ENCODE peak calls at places on chromosomes 11 and 22, in eight cellular contexts. J, M, N, I, S, P, K and B are unnamed samples.

GRCh38 chr11:19985106-19985505 is 175.2 kb downstream of the DBX1 start:
- DNase-seq in J (no peak), M (no peak), N (no peak), I (no peak), S (no peak), P (no peak), K (no peak), B (no peak)

GRCh38 chr11:57131080-57131790 is 50.5 kb upstream of the LRRC55 start:
- DNase-seq in J (peak), M (no peak), N (peak), I (peak), S (no peak), P (no peak), K (peak), B (no peak)

GRCh38 chr11:108093128-108093904 is 28.1 kb upstream of the ACAT1 start:
- DNase-seq in J (peak), M (no peak), N (no peak), I (peak), S (no peak), P (no peak), K (no peak), B (no peak)

GRCh38 chr11:132718711-132719641 is 813.3 kb downstream of the OPCML start:
- DNase-seq in J (no peak), M (no peak), N (peak), I (no peak), S (no peak), P (no peak), K (no peak), B (no peak)

GRCh38 chr11:10612217-10612862 is 43.9 kb upstream of the LYVE1 start:
- DNase-seq in J (no peak), M (no peak), N (no peak), I (no peak), S (no peak), P (no peak), K (no peak), B (no peak)

GRCh38 chr11:3170756-3171670 is 5.9 kb upstream of the OSBPL5 start:
- DNase-seq in J (no peak), M (peak), N (no peak), I (no peak), S (no peak), P (no peak), K (no peak), B (no peak)

GRCh38 chr11:12914401-12914912 is 94.7 kb upstream of the RASSF10 start:
- DNase-seq in J (peak), M (peak), N (peak), I (peak), S (peak), P (no peak), K (peak), B (peak)

GRCh38 chr11:33525789-33526188 is 174.8 kb downstream of the C11orf91 start:
- DNase-seq in J (no peak), M (no peak), N (no peak), I (no peak), S (no peak), P (no peak), K (no peak), B (no peak)

GRCh38 chr11:36469881-36470802 is 39.9 kb downstream of the TRAF6 start:
- DNase-seq in J (no peak), M (no peak), N (no peak), I (no peak), S (no peak), P (no peak), K (no peak), B (no peak)

GRCh38 chr11:78798567-78799170 is 224.0 kb upstream of the NARS2 start:
- DNase-seq in J (peak), M (peak), N (peak), I (peak), S (peak), P (peak), K (peak), B (peak)

GRCh38 chr22:29306830-29307657 is 594 bp downstream of the GAS2L1 start:
- DNase-seq in J (peak), M (peak), N (peak), I (peak), S (peak), P (peak), K (peak), B (peak)

GRCh38 chr22:29308148-29308790 is 1.8 kb downstream of the GAS2L1 start:
- DNase-seq in J (no peak), M (no peak), N (no peak), I (peak), S (peak), P (no peak), K (peak), B (no peak)

GRCh38 chr22:29305836-29306174 is 645 bp upstream of the GAS2L1 start:
- DNase-seq in J (no peak), M (no peak), N (no peak), I (no peak), S (no peak), P (no peak), K (no peak), B (no peak)

GRCh38 chr22:29307658-29308147 is 1.3 kb downstream of the GAS2L1 start:
- DNase-seq in J (no peak), M (no peak), N (no peak), I (peak), S (peak), P (no peak), K (no peak), B (no peak)

GRCh38 chr22:29306175-29306829 is at the start of gene GAS2L1:
- DNase-seq in J (peak), M (peak), N (peak), I (peak), S (peak), P (peak), K (peak), B (peak)
- TF ChIP-seq POLR2A in J (no peak), M (no peak), N (no peak), I (peak), S (no peak), P (peak), K (no peak), B (no peak)

DNA sequence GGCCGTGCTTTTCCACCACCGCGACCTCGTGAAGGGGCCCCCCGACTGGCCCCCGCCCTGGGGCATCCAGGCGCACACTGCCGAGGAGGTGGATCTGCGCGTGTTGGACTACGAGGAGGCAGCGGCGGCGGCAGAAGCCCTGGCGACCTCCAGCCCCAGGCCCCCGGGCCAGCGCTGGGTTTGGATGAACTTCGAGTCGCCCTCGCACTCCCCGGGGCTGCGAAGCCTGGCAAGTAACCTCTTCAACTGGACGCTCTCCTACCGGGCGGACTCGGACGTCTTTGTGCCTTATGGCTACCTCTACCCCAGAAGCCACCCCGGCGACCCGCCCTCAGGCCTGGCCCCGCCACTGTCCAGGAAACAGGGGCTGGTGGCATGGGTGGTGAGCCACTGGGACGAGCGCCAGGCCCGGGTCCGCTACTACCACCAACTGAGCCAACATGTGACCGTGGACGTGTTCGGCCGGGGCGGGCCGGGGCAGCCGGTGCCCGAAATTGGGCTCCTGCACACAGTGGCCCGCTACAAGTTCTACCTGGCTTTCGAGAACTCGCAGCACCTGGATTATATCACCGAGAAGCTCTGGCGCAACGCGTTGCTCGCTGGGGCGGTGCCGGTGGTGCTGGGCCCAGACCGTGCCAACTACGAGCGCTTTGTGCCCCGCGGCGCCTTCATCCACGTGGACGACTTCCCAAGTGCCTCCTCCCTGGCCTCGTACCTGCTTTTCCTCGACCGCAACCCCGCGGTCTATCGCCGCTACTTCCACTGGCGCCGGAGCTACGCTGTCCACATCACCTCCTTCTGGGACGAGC is 1.3 kb downstream of the FUT4 start:
- DNase-seq in J (no peak), M (no peak), N (peak), I (peak), S (peak), P (peak), K (peak), B (no peak)
- TF ChIP-seq POLR2A in J (no peak), M (no peak), N (peak), I (no peak), S (no peak), P (no peak), K (no peak), B (no peak)

DNA sequence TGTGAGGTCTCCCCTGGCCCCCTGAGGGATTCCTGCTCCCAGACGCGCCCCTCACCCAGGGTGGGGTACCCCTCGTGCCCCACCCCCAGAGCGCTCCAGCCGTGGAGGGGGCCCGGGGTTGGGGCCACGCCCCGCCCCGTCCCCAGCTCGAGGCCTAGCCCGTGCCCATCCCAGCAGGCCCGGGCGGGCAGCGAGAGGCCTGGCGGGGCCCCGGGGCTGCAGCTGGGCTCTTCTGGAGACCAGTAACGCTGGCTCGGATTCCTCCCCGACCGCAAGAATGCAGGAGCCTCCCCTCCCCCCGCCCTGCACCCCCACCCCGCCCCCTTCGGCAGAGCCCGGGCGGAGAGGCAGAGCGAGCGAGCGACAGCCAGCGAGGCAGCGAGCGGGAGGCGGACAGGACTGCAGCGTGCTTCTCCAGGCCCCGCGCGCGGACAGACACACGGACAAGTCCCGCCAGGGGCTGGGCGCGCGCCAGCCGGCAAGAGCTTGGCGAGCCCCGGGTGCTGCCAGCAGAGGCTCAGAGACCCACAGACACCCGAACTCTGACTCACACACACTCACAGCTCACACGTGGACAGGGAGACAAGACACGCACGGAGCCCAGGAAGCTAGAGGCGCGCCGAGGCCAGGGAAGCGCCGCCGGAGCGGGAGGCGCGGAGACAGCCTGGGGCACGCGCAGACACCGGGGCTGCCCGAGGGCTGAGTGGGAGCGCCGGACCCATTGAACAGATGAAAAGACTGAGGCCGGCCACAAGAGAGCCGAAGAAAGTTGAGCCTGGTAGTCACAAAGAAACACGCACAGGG is 15.2 kb downstream of the BCL9L start:
- DNase-seq in J (peak), M (no peak), N (peak), I (peak), S (peak), P (peak), K (peak), B (no peak)
- TF ChIP-seq POLR2A in J (peak), M (no peak), N (no peak), I (no peak), S (peak), P (peak), K (no peak), B (peak)

DNA sequence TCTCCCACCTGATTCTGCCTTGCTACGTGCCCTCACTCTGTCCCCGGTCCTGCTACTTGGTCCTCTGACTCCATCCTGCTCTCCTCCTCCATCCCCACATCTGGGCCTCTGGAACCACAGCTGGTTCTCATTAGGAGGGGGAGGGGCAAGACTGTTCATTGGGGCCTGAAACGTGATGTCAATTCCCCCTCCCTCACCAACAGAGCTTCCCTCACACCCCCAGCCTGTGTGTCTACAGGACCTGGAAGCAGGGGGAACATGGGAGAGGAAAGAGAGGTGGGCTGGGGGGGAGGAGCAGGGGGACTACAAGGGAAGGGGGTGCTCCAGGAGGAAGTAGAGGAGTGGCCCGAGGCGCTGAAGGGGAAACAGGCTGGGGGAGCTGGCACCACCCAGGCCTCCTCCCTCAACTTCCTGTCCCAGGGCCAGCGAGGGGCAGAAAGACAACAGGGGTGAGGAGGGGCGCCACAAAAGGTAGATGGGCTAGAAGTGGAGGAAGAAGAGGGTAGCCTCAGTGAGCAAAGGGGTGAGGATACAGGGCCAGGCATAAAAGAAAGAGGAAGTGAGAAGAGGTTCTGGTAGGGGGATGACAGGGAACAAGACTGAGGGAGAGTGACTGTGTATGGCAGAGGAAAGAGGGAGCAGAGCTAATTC is 8.9 kb downstream of the DCHS1 start:
- DNase-seq in J (no peak), M (peak), N (no peak), I (no peak), S (peak), P (no peak), K (peak), B (no peak)
- TF ChIP-seq POLR2A in J (no peak), M (no peak), N (no peak), I (no peak), S (no peak), P (no peak), K (no peak), B (no peak)

GRCh38 chr22:42796081-42796480 is 61.0 kb downstream of the ARFGAP3 start:
- DNase-seq in J (no peak), M (no peak), N (no peak), I (no peak), S (no peak), P (no peak), K (no peak), B (no peak)
- TF ChIP-seq POLR2A in J (no peak), M (no peak), N (no peak), I (no peak), S (no peak), P (no peak), K (no peak), B (no peak)

GRCh38 chr11:85088286-85088685 is 538.9 kb downstream of the DLG2 start:
- DNase-seq in J (no peak), M (no peak), N (no peak), I (no peak), S (no peak), P (no peak), K (no peak), B (no peak)
- TF ChIP-seq POLR2A in J (no peak), M (no peak), N (no peak), I (no peak), S (no peak), P (no peak), K (no peak), B (no peak)

DNA sequence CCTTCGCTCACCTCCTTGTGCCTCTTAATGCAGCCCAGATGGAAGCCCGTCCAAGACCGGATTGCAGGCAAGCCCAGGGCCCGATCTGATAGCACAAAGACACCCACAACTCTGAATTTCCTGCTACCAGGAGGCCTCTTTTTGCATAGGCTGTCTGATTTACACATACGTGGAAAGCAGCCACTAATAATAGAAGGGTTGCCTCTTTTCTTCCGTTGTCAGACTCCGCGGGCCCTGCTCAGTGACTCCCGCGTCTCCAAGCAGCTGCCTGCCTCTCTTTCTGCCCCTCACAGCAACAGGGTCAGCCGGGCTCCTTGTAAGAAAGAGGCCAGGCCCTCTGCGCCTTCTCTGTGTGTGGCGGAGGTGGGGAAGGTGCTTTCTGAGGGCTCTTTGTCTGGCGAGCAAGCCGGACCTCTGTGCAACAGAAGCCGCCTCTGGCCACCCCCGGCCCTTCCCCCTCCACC is 26.7 kb downstream of the FLI1 start:
- DNase-seq in J (no peak), M (no peak), N (peak), I (no peak), S (no peak), P (no peak), K (no peak), B (no peak)
- TF ChIP-seq POLR2A in J (no peak), M (peak), N (peak), I (no peak), S (no peak), P (no peak), K (no peak), B (no peak)